ENCODE peak calls at places on chromosomes 5 and 9, in nine cellular contexts. B is esophagus muscularis mucosa; Q is activated naive CD4-positive, alpha-beta T cell treated with Interleukin-2 at 50 U/mL for 16 hours; J is retina; S is CD8-positive, alpha-beta memory T cell; N is HL-60; U is stimulated activated CD8-positive, alpha-beta memory T cell treated with anti-CD3 and anti-CD28 coated beads, Interleukin-12 subunit alpha, Interleukin-12 subunit beta, amount 100 ng/mL, for 1 hour; W is frontal cortex; H is mucosa of descending colon. X is an unnamed sample.
A peak's percentile ranks its signal among the peaks of the same experiment; 100 is the strongest.

GRCh38 chr9:94706922-94707321 is 19.6 kb upstream of the AOPEP start:
- DNase-seq in S (no peak), H (no peak), U (no peak), B (no peak), W (no peak), N (no peak), Q (no peak), J (no peak), X (no peak)

GRCh38 chr5:150411245-150411979 is 1.3 kb downstream of the CD74 start:
- DNase-seq in H (no peak), W (no peak), Q (peak; percentile 70), J (no peak), S (peak; percentile 83), B (no peak), N (peak; percentile 25), U (peak; percentile 39), X (no peak)

GRCh38 chr5:173331956-173332479 is 3.8 kb upstream of the STC2 start:
- DNase-seq in B (no peak), H (peak; percentile 81), S (peak; percentile 61), W (peak; percentile 83), U (peak; percentile 23), Q (peak; percentile 72), N (peak; percentile 77), J (peak; percentile 87), X (peak; percentile 42)

GRCh38 chr5:121019734-121020133 is 555.6 kb downstream of the PRR16 start:
- DNase-seq in J (no peak), S (no peak), H (no peak), B (no peak), Q (no peak), N (no peak), W (no peak), U (no peak), X (no peak)

GRCh38 chr5:145971108-145971507 is 34.7 kb downstream of the SH3RF2 start:
- DNase-seq in N (no peak), B (no peak), H (no peak), S (no peak), Q (no peak), U (no peak), J (no peak), W (no peak), X (no peak)

GRCh38 chr5:52024363-52024762 is 641.1 kb downstream of the ISL1 start:
- DNase-seq in H (no peak), N (no peak), S (no peak), B (no peak), W (no peak), U (no peak), J (no peak), Q (no peak), X (no peak)

GRCh38 chr9:33489070-33489469 is 15.3 kb upstream of the NOL6 start:
- DNase-seq in B (peak; percentile 21), U (no peak), N (no peak), H (no peak), W (no peak), Q (no peak), J (no peak), S (no peak), X (no peak)

GRCh38 chr5:40428129-40428528 is 251.6 kb upstream of the PTGER4 start:
- DNase-seq in U (no peak), H (no peak), J (no peak), Q (no peak), N (peak; percentile 61), S (no peak), W (no peak), B (no peak), X (peak; percentile 32)

GRCh38 chr5:64811050-64811640 is 42.4 kb downstream of the CWC27 start:
- DNase-seq in J (peak; percentile 27), N (peak; percentile 6), S (no peak), B (no peak), Q (no peak), W (no peak), U (no peak), H (no peak), X (peak; percentile 14)

GRCh38 chr5:5330723-5331530 is 91.5 kb upstream of the ICE1 start:
- DNase-seq in Q (no peak), H (no peak), B (no peak), W (no peak), S (no peak), N (no peak), J (no peak), U (no peak), X (peak; percentile 77)

GRCh38 chr9:13721481-13722235 is 442.2 kb upstream of the MPDZ start:
- DNase-seq in J (no peak), Q (no peak), S (no peak), B (no peak), N (no peak), W (no peak), U (no peak), H (no peak), X (no peak)

GRCh38 chr9:108180511-108180910 is 675.3 kb downstream of the ACTL7B start:
- DNase-seq in N (no peak), H (no peak), J (no peak), S (no peak), U (no peak), W (no peak), Q (no peak), B (peak; percentile 77), X (no peak)

GRCh38 chr9:87193925-87194380 is 246.6 kb upstream of the GAS1 start:
- DNase-seq in W (no peak), U (no peak), H (no peak), B (no peak), S (no peak), Q (no peak), J (peak; percentile 16), N (no peak), X (peak; percentile 79)

GRCh38 chr5:171316258-171317121 is 7.4 kb downstream of the TLX3 start:
- DNase-seq in S (no peak), B (no peak), Q (no peak), W (no peak), N (no peak), J (peak; percentile 84), U (no peak), H (no peak), X (no peak)

GRCh38 chr5:68012831-68013230 is 202.7 kb upstream of the PIK3R1 start:
- DNase-seq in H (no peak), B (no peak), Q (no peak), J (no peak), N (no peak), U (no peak), S (no peak), W (no peak), X (no peak)

GRCh38 chr5:90221947-90222346 is 187.6 kb downstream of the CETN3 start:
- DNase-seq in H (no peak), N (no peak), W (no peak), B (no peak), J (no peak), Q (no peak), S (no peak), U (no peak), X (no peak)

GRCh38 chr9:97419315-97419867 is 7.5 kb downstream of the TDRD7 start:
- DNase-seq in N (no peak), Q (no peak), H (no peak), U (no peak), S (no peak), B (peak; percentile 17), W (no peak), J (no peak), X (peak; percentile 19)